ENCODE peak calls at places on chromosome 1, in ten cellular contexts. One of them, this sample, is unnamed.

GRCh38 chr1:97145321-97145956 is 423.9 kb downstream of the PTBP2 start:
- DNase-seq in HFFc6: peak
- DNase-seq in lung: no peak
- DNase-seq in PC-9: no peak
- DNase-seq in CD8-positive, alpha-beta T cell: no peak
- DNase-seq in AG10803: peak
- DNase-seq in BJ: peak
- DNase-seq in progenitor cell of endocrine pancreas: no peak
- DNase-seq in MCF 10A: peak
- DNase-seq in Calu3: no peak
- DNase-seq in this sample: no peak

GRCh38 chr1:10779201-10779600 is 17.2 kb downstream of the CASZ1 start:
- DNase-seq in HFFc6: no peak
- DNase-seq in lung: no peak
- DNase-seq in PC-9: peak
- DNase-seq in CD8-positive, alpha-beta T cell: no peak
- DNase-seq in AG10803: no peak
- DNase-seq in BJ: no peak
- DNase-seq in progenitor cell of endocrine pancreas: no peak
- DNase-seq in MCF 10A: peak
- DNase-seq in Calu3: peak
- DNase-seq in this sample: no peak

GRCh38 chr1:54259546-54259945 is 59.6 kb downstream of the MRPL37 start:
- DNase-seq in HFFc6: no peak
- DNase-seq in lung: no peak
- DNase-seq in PC-9: no peak
- DNase-seq in CD8-positive, alpha-beta T cell: no peak
- DNase-seq in AG10803: no peak
- DNase-seq in BJ: no peak
- DNase-seq in progenitor cell of endocrine pancreas: no peak
- DNase-seq in MCF 10A: no peak
- DNase-seq in Calu3: no peak
- DNase-seq in this sample: no peak

GRCh38 chr1:1243261-1243660 is 3.3 kb downstream of the C1QTNF12 start:
- DNase-seq in HFFc6: no peak
- DNase-seq in lung: no peak
- DNase-seq in PC-9: no peak
- DNase-seq in CD8-positive, alpha-beta T cell: no peak
- DNase-seq in AG10803: no peak
- DNase-seq in BJ: no peak
- DNase-seq in progenitor cell of endocrine pancreas: no peak
- DNase-seq in MCF 10A: no peak
- DNase-seq in Calu3: no peak
- DNase-seq in this sample: no peak

GRCh38 chr1:6099297-6099696 is 53.6 kb downstream of the KCNAB2 start:
- DNase-seq in HFFc6: no peak
- DNase-seq in lung: no peak
- DNase-seq in PC-9: no peak
- DNase-seq in CD8-positive, alpha-beta T cell: no peak
- DNase-seq in AG10803: no peak
- DNase-seq in BJ: no peak
- DNase-seq in progenitor cell of endocrine pancreas: no peak
- DNase-seq in MCF 10A: no peak
- DNase-seq in Calu3: no peak
- DNase-seq in this sample: no peak

GRCh38 chr1:157124855-157125254 is 13.3 kb downstream of the ETV3 start:
- DNase-seq in HFFc6: no peak
- DNase-seq in lung: no peak
- DNase-seq in PC-9: no peak
- DNase-seq in CD8-positive, alpha-beta T cell: no peak
- DNase-seq in AG10803: no peak
- DNase-seq in BJ: no peak
- DNase-seq in progenitor cell of endocrine pancreas: no peak
- DNase-seq in MCF 10A: peak
- DNase-seq in Calu3: peak
- DNase-seq in this sample: no peak

GRCh38 chr1:62597281-62597680 is at the start of gene ANGPTL3:
- DNase-seq in HFFc6: no peak
- DNase-seq in lung: no peak
- DNase-seq in PC-9: no peak
- DNase-seq in CD8-positive, alpha-beta T cell: no peak
- DNase-seq in AG10803: no peak
- DNase-seq in BJ: no peak
- DNase-seq in progenitor cell of endocrine pancreas: no peak
- DNase-seq in MCF 10A: no peak
- DNase-seq in Calu3: no peak
- DNase-seq in this sample: no peak

GRCh38 chr1:171740356-171740863 is 1.5 kb downstream of the VAMP4 start:
- DNase-seq in HFFc6: no peak
- DNase-seq in lung: no peak
- DNase-seq in PC-9: no peak
- DNase-seq in CD8-positive, alpha-beta T cell: no peak
- DNase-seq in AG10803: peak
- DNase-seq in BJ: no peak
- DNase-seq in progenitor cell of endocrine pancreas: no peak
- DNase-seq in MCF 10A: no peak
- DNase-seq in Calu3: no peak
- DNase-seq in this sample: no peak

GRCh38 chr1:234154320-234155251 is 218.7 kb upstream of the COA6 start:
- DNase-seq in HFFc6: peak
- DNase-seq in lung: no peak
- DNase-seq in PC-9: peak
- DNase-seq in CD8-positive, alpha-beta T cell: no peak
- DNase-seq in AG10803: peak
- DNase-seq in BJ: peak
- DNase-seq in progenitor cell of endocrine pancreas: no peak
- DNase-seq in MCF 10A: peak
- DNase-seq in Calu3: peak
- DNase-seq in this sample: no peak

GRCh38 chr1:40339420-40340323 is 22.6 kb upstream of the COL9A2 start:
- DNase-seq in HFFc6: no peak
- DNase-seq in lung: no peak
- DNase-seq in PC-9: peak
- DNase-seq in CD8-positive, alpha-beta T cell: no peak
- DNase-seq in AG10803: no peak
- DNase-seq in BJ: no peak
- DNase-seq in progenitor cell of endocrine pancreas: no peak
- DNase-seq in MCF 10A: no peak
- DNase-seq in Calu3: no peak
- DNase-seq in this sample: no peak

GRCh38 chr1:40338745-40339419 is 21.8 kb upstream of the COL9A2 start:
- DNase-seq in HFFc6: peak
- DNase-seq in lung: peak
- DNase-seq in PC-9: peak
- DNase-seq in CD8-positive, alpha-beta T cell: peak
- DNase-seq in AG10803: peak
- DNase-seq in BJ: peak
- DNase-seq in progenitor cell of endocrine pancreas: peak
- DNase-seq in MCF 10A: peak
- DNase-seq in Calu3: peak
- DNase-seq in this sample: peak

GRCh38 chr1:40350391-40350790 is 23.1 kb upstream of the SMAP2 start:
- DNase-seq in HFFc6: no peak
- DNase-seq in lung: no peak
- DNase-seq in PC-9: no peak
- DNase-seq in CD8-positive, alpha-beta T cell: no peak
- DNase-seq in AG10803: no peak
- DNase-seq in BJ: no peak
- DNase-seq in progenitor cell of endocrine pancreas: no peak
- DNase-seq in MCF 10A: no peak
- DNase-seq in Calu3: no peak
- DNase-seq in this sample: no peak

GRCh38 chr1:40341509-40342380 is 24.7 kb upstream of the COL9A2 start:
- DNase-seq in HFFc6: no peak
- DNase-seq in lung: no peak
- DNase-seq in PC-9: no peak
- DNase-seq in CD8-positive, alpha-beta T cell: no peak
- DNase-seq in AG10803: no peak
- DNase-seq in BJ: no peak
- DNase-seq in progenitor cell of endocrine pancreas: no peak
- DNase-seq in MCF 10A: no peak
- DNase-seq in Calu3: no peak
- DNase-seq in this sample: no peak

GRCh38 chr1:40344597-40344996 is 27.5 kb upstream of the COL9A2 start:
- DNase-seq in HFFc6: peak
- DNase-seq in lung: peak
- DNase-seq in PC-9: no peak
- DNase-seq in CD8-positive, alpha-beta T cell: peak
- DNase-seq in AG10803: peak
- DNase-seq in BJ: peak
- DNase-seq in progenitor cell of endocrine pancreas: no peak
- DNase-seq in MCF 10A: peak
- DNase-seq in Calu3: peak
- DNase-seq in this sample: peak
- TF ChIP-seq CTCF in HFFc6: no peak
- TF ChIP-seq CTCF in lung: no peak
- TF ChIP-seq CTCF in PC-9: no peak
- TF ChIP-seq CTCF in CD8-positive, alpha-beta T cell: no peak
- TF ChIP-seq CTCF in AG10803: peak
- TF ChIP-seq CTCF in BJ: no peak
- TF ChIP-seq CTCF in progenitor cell of endocrine pancreas: no peak
- TF ChIP-seq CTCF in MCF 10A: no peak
- TF ChIP-seq CTCF in Calu3: no peak
- TF ChIP-seq CTCF in this sample: no peak

GRCh38 chr1:179591592-179592580 is at the start of gene TDRD5:
- DNase-seq in HFFc6: no peak
- DNase-seq in lung: no peak
- DNase-seq in PC-9: no peak
- DNase-seq in CD8-positive, alpha-beta T cell: no peak
- DNase-seq in AG10803: no peak
- DNase-seq in BJ: no peak
- DNase-seq in progenitor cell of endocrine pancreas: no peak
- DNase-seq in MCF 10A: peak
- DNase-seq in Calu3: peak
- DNase-seq in this sample: no peak
- TF ChIP-seq CTCF in HFFc6: no peak
- TF ChIP-seq CTCF in lung: no peak
- TF ChIP-seq CTCF in PC-9: no peak
- TF ChIP-seq CTCF in CD8-positive, alpha-beta T cell: no peak
- TF ChIP-seq CTCF in AG10803: no peak
- TF ChIP-seq CTCF in BJ: no peak
- TF ChIP-seq CTCF in progenitor cell of endocrine pancreas: no peak
- TF ChIP-seq CTCF in MCF 10A: no peak
- TF ChIP-seq CTCF in Calu3: no peak
- TF ChIP-seq CTCF in this sample: no peak

DNA sequence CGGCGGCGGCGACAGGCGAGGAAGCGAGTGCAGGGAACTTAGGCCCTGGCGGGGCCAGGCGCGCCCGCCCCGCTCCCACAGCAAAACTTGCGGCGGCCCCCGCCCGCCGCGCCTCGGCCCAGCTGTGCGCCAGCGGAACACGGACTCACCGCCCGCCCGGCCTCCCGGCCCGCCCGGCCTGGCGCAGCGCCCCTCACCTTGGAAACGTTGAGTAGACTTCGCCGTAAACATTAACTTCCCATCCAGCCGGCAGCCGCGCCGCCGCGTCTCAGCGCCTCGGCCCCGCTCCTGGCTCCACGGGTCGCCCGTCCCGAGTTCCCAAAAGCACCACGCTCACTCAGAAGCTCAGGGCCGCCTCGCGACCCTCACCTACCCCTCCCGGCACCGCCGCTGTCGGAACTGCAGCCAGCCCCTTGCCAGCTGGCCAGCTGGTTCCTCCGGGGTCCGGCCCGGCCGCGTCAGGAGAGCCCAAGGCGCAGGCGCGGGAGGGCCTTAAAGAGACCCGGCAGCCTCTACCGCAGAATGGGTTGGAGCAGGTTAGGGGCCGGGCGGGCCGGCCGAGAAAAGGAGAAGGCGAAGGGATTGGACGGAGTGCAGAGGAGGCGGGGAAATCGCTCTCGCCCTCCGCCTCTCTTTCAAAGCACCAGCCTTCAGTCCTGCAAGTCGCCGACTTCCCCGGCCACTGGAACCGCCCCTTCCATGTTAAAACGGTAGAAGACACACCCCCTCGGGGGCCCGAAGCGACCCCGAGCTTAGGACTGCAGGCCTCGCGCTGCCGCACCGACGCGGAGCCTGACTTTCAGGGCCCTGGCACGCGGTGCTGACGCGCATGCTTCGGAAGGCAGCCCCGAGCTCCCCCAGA is at the start of gene EVI5:
- DNase-seq in HFFc6: peak
- DNase-seq in lung: peak
- DNase-seq in PC-9: peak
- DNase-seq in CD8-positive, alpha-beta T cell: peak
- DNase-seq in AG10803: peak
- DNase-seq in BJ: peak
- DNase-seq in progenitor cell of endocrine pancreas: peak
- DNase-seq in MCF 10A: peak
- DNase-seq in Calu3: peak
- DNase-seq in this sample: peak
- TF ChIP-seq CTCF in HFFc6: no peak
- TF ChIP-seq CTCF in lung: no peak
- TF ChIP-seq CTCF in PC-9: no peak
- TF ChIP-seq CTCF in CD8-positive, alpha-beta T cell: no peak
- TF ChIP-seq CTCF in AG10803: no peak
- TF ChIP-seq CTCF in BJ: peak
- TF ChIP-seq CTCF in progenitor cell of endocrine pancreas: peak
- TF ChIP-seq CTCF in MCF 10A: no peak
- TF ChIP-seq CTCF in Calu3: no peak
- TF ChIP-seq CTCF in this sample: peak

GRCh38 chr1:30381266-30381665 is 342.1 kb downstream of the MATN1 start:
- DNase-seq in HFFc6: no peak
- DNase-seq in lung: no peak
- DNase-seq in PC-9: no peak
- DNase-seq in CD8-positive, alpha-beta T cell: no peak
- DNase-seq in AG10803: no peak
- DNase-seq in BJ: no peak
- DNase-seq in progenitor cell of endocrine pancreas: no peak
- DNase-seq in MCF 10A: no peak
- DNase-seq in Calu3: no peak
- DNase-seq in this sample: peak

GRCh38 chr1:30379684-30380624 is 343.4 kb downstream of the MATN1 start:
- DNase-seq in HFFc6: peak
- DNase-seq in lung: peak
- DNase-seq in PC-9: peak
- DNase-seq in CD8-positive, alpha-beta T cell: peak
- DNase-seq in AG10803: peak
- DNase-seq in BJ: peak
- DNase-seq in progenitor cell of endocrine pancreas: peak
- DNase-seq in MCF 10A: peak
- DNase-seq in Calu3: peak
- DNase-seq in this sample: peak

GRCh38 chr1:30378991-30379581 is 344.3 kb downstream of the MATN1 start:
- DNase-seq in HFFc6: peak
- DNase-seq in lung: no peak
- DNase-seq in PC-9: no peak
- DNase-seq in CD8-positive, alpha-beta T cell: no peak
- DNase-seq in AG10803: peak
- DNase-seq in BJ: peak
- DNase-seq in progenitor cell of endocrine pancreas: no peak
- DNase-seq in MCF 10A: no peak
- DNase-seq in Calu3: no peak
- DNase-seq in this sample: peak

GRCh38 chr1:30381671-30382365 is 341.6 kb downstream of the MATN1 start:
- DNase-seq in HFFc6: no peak
- DNase-seq in lung: no peak
- DNase-seq in PC-9: no peak
- DNase-seq in CD8-positive, alpha-beta T cell: no peak
- DNase-seq in AG10803: no peak
- DNase-seq in BJ: no peak
- DNase-seq in progenitor cell of endocrine pancreas: no peak
- DNase-seq in MCF 10A: no peak
- DNase-seq in Calu3: no peak
- DNase-seq in this sample: peak

GRCh38 chr1:30380625-30380984 is 342.8 kb downstream of the MATN1 start:
- DNase-seq in HFFc6: no peak
- DNase-seq in lung: no peak
- DNase-seq in PC-9: no peak
- DNase-seq in CD8-positive, alpha-beta T cell: no peak
- DNase-seq in AG10803: no peak
- DNase-seq in BJ: no peak
- DNase-seq in progenitor cell of endocrine pancreas: no peak
- DNase-seq in MCF 10A: no peak
- DNase-seq in Calu3: no peak
- DNase-seq in this sample: no peak
- TF ChIP-seq CTCF in HFFc6: peak
- TF ChIP-seq CTCF in lung: no peak
- TF ChIP-seq CTCF in PC-9: peak
- TF ChIP-seq CTCF in CD8-positive, alpha-beta T cell: peak
- TF ChIP-seq CTCF in AG10803: no peak
- TF ChIP-seq CTCF in BJ: no peak
- TF ChIP-seq CTCF in progenitor cell of endocrine pancreas: peak
- TF ChIP-seq CTCF in MCF 10A: no peak
- TF ChIP-seq CTCF in Calu3: peak
- TF ChIP-seq CTCF in this sample: no peak

This sample was measured in osteocyte.